ENCODE peak calls at places on chromosomes 13 and 19, in four cellular contexts. N is MCF 10A, Q is NAMALWA, K is foreskin keratinocyte. M is an unnamed sample.

GRCh38 chr13:111119966-111120365 is 4.9 kb downstream of the ARHGEF7 start:
- DNase-seq in Q (no peak), K (no peak), N (no peak), M (no peak)

GRCh38 chr13:41613984-41614581 is 156.7 kb downstream of the RGCC start:
- DNase-seq in K (no peak), Q (no peak), N (peak), M (no peak)

GRCh38 chr13:29767006-29767405 is 83.4 kb downstream of the UBL3 start:
- DNase-seq in Q (no peak), K (no peak), N (no peak), M (no peak)

GRCh38 chr13:111049791-111050538 is 65.1 kb upstream of the ARHGEF7 start:
- DNase-seq in N (peak), Q (no peak), K (no peak), M (no peak)

GRCh38 chr13:31747966-31748365 is 8.6 kb downstream of the RXFP2 start:
- DNase-seq in Q (no peak), N (no peak), K (peak), M (no peak)

GRCh38 chr13:112619730-112620639 is 32.0 kb upstream of the TUBGCP3 start:
- DNase-seq in K (peak), N (no peak), Q (peak), M (no peak)

GRCh38 chr13:26964278-26965057 is 203.9 kb upstream of the GPR12 start:
- DNase-seq in N (peak), K (no peak), Q (no peak), M (no peak)

GRCh38 chr19:49210901-49211451 is 53.4 kb downstream of the TRPM4 start:
- DNase-seq in N (no peak), K (no peak), Q (no peak), M (no peak)

GRCh38 chr19:18099623-18099995 is 2.0 kb downstream of the MAST3 start:
- DNase-seq in Q (peak), N (no peak), K (no peak), M (no peak)

GRCh38 chr13:46304546-46304945 is 82.5 kb downstream of the RUBCNL start:
- DNase-seq in Q (no peak), N (no peak), K (no peak), M (no peak)

GRCh38 chr13:113915012-113915763 is 51.3 kb upstream of the GAS6 start:
- DNase-seq in K (no peak), Q (no peak), N (no peak), M (no peak)

GRCh38 chr19:51926784-51927741 is at the start of gene ZNF613:
- DNase-seq in K (peak), Q (peak), N (peak), M (peak)

GRCh38 chr19:48568345-48568886 is 16.4 kb downstream of the SULT2B1 start:
- DNase-seq in K (peak), N (peak), Q (no peak), M (no peak)

GRCh38 chr13:26698392-26699196 is 62.0 kb downstream of the GPR12 start:
- DNase-seq in K (peak), N (peak), Q (peak), M (peak)

GRCh38 chr13:27080018-27080948 is 91.3 kb downstream of the USP12 start:
- DNase-seq in Q (no peak), K (no peak), N (no peak), M (no peak)

GRCh38 chr13:83780201-83780600 is 102.1 kb downstream of the SLITRK1 start:
- DNase-seq in K (peak), N (peak), Q (peak), M (peak)

GRCh38 chr19:36604656-36605100 is 435 bp upstream of the ZNF382 start:
- DNase-seq in N (no peak), Q (no peak), K (peak), M (peak)

GRCh38 chr19:52748336-52748950 is 13.6 kb upstream of the ZNF611 start:
- DNase-seq in Q (peak), N (peak), K (no peak), M (no peak)

M was measured in HL-60.